ENCODE peak calls at places on chromosome 16, in seven cellular contexts. One of them, this sample, is unnamed.

GRCh38 chr16:31430380-31431052 is 2.4 kb upstream of the COX6A2 start:
- DNase-seq in H9: no peak
- DNase-seq in neuronal stem cell: no peak
- DNase-seq in IMR-90: no peak
- DNase-seq in mesendoderm: no peak
- DNase-seq in trophoblast cell: no peak
- DNase-seq in mesenchymal stem cell: no peak
- DNase-seq in this sample: no peak

GRCh38 chr16:79283578-79283977 is 317.0 kb downstream of the MAF start:
- DNase-seq in mesenchymal stem cell: no peak
- DNase-seq in neuronal stem cell: no peak
- DNase-seq in H9: no peak
- DNase-seq in IMR-90: no peak
- DNase-seq in trophoblast cell: no peak
- DNase-seq in mesendoderm: no peak
- DNase-seq in this sample: no peak

GRCh38 chr16:80554037-80554436 is 13.2 kb downstream of the DYNLRB2 start:
- DNase-seq in mesenchymal stem cell: no peak
- DNase-seq in neuronal stem cell: no peak
- DNase-seq in mesendoderm: no peak
- DNase-seq in trophoblast cell: no peak
- DNase-seq in IMR-90: no peak
- DNase-seq in H9: no peak
- DNase-seq in this sample: no peak

GRCh38 chr16:80806957-80807356 is 2.6 kb upstream of the CDYL2 start:
- DNase-seq in H9: no peak
- DNase-seq in mesenchymal stem cell: peak
- DNase-seq in mesendoderm: no peak
- DNase-seq in trophoblast cell: no peak
- DNase-seq in neuronal stem cell: no peak
- DNase-seq in IMR-90: peak
- DNase-seq in this sample: no peak

GRCh38 chr16:86598607-86599318 is 20.4 kb downstream of the FOXL1 start:
- DNase-seq in H9: no peak
- DNase-seq in trophoblast cell: no peak
- DNase-seq in IMR-90: peak
- DNase-seq in mesendoderm: no peak
- DNase-seq in neuronal stem cell: no peak
- DNase-seq in mesenchymal stem cell: no peak
- DNase-seq in this sample: no peak

GRCh38 chr16:1791943-1792812 is 1.3 kb downstream of the IGFALS start:
- DNase-seq in H9: no peak
- DNase-seq in neuronal stem cell: no peak
- DNase-seq in mesenchymal stem cell: no peak
- DNase-seq in mesendoderm: no peak
- DNase-seq in IMR-90: no peak
- DNase-seq in trophoblast cell: no peak
- DNase-seq in this sample: no peak

GRCh38 chr16:11613381-11614303 is 26.9 kb upstream of the LITAF start:
- DNase-seq in neuronal stem cell: no peak
- DNase-seq in mesenchymal stem cell: peak
- DNase-seq in H9: no peak
- DNase-seq in trophoblast cell: peak
- DNase-seq in mesendoderm: no peak
- DNase-seq in IMR-90: no peak
- DNase-seq in this sample: no peak

GRCh38 chr16:81797443-81797842 is 18.4 kb downstream of the PLCG2 start:
- DNase-seq in mesendoderm: no peak
- DNase-seq in H9: no peak
- DNase-seq in neuronal stem cell: no peak
- DNase-seq in mesenchymal stem cell: no peak
- DNase-seq in IMR-90: no peak
- DNase-seq in trophoblast cell: no peak
- DNase-seq in this sample: no peak

GRCh38 chr16:65524997-65525396 is 403.1 kb upstream of the CDH11 start:
- DNase-seq in IMR-90: peak
- DNase-seq in mesendoderm: no peak
- DNase-seq in H9: no peak
- DNase-seq in mesenchymal stem cell: peak
- DNase-seq in trophoblast cell: no peak
- DNase-seq in neuronal stem cell: no peak
- DNase-seq in this sample: no peak

GRCh38 chr16:85557083-85557975 is 55.8 kb upstream of the GSE1 start:
- DNase-seq in H9: no peak
- DNase-seq in neuronal stem cell: no peak
- DNase-seq in mesenchymal stem cell: peak
- DNase-seq in mesendoderm: no peak
- DNase-seq in IMR-90: no peak
- DNase-seq in trophoblast cell: no peak
- DNase-seq in this sample: no peak

GRCh38 chr16:23119570-23119969 is 29.7 kb downstream of the USP31 start:
- DNase-seq in mesendoderm: no peak
- DNase-seq in H9: no peak
- DNase-seq in mesenchymal stem cell: peak
- DNase-seq in neuronal stem cell: no peak
- DNase-seq in IMR-90: peak
- DNase-seq in trophoblast cell: peak
- DNase-seq in this sample: no peak

GRCh38 chr16:4388275-4389021 is 16.8 kb downstream of the VASN start:
- DNase-seq in mesenchymal stem cell: no peak
- DNase-seq in trophoblast cell: peak
- DNase-seq in neuronal stem cell: no peak
- DNase-seq in mesendoderm: peak
- DNase-seq in H9: no peak
- DNase-seq in IMR-90: no peak
- DNase-seq in this sample: peak

GRCh38 chr16:35296962-35297653 is 1837.7 kb downstream of the TP53TG3F start:
- DNase-seq in mesenchymal stem cell: no peak
- DNase-seq in trophoblast cell: no peak
- DNase-seq in IMR-90: no peak
- DNase-seq in mesendoderm: no peak
- DNase-seq in neuronal stem cell: no peak
- DNase-seq in H9: no peak
- DNase-seq in this sample: no peak

GRCh38 chr16:73058221-73058615 is 10.3 kb upstream of the ZFHX3 start:
- DNase-seq in trophoblast cell: no peak
- DNase-seq in mesendoderm: no peak
- DNase-seq in neuronal stem cell: peak
- DNase-seq in H9: no peak
- DNase-seq in IMR-90: no peak
- DNase-seq in mesenchymal stem cell: peak
- DNase-seq in this sample: no peak

GRCh38 chr16:84786605-84787302 is 33.0 kb upstream of the CRISPLD2 start:
- DNase-seq in H9: no peak
- DNase-seq in trophoblast cell: no peak
- DNase-seq in neuronal stem cell: no peak
- DNase-seq in IMR-90: no peak
- DNase-seq in mesendoderm: no peak
- DNase-seq in mesenchymal stem cell: no peak
- DNase-seq in this sample: no peak

GRCh38 chr16:26491962-26492361 is 574.8 kb upstream of the C16orf82 start:
- DNase-seq in H9: no peak
- DNase-seq in trophoblast cell: no peak
- DNase-seq in mesenchymal stem cell: no peak
- DNase-seq in neuronal stem cell: no peak
- DNase-seq in IMR-90: no peak
- DNase-seq in mesendoderm: no peak
- DNase-seq in this sample: no peak
- H3K18ac ChIP-seq in H9: no peak
- H3K18ac ChIP-seq in trophoblast cell: no peak
- H3K18ac ChIP-seq in mesenchymal stem cell: no peak
- H3K18ac ChIP-seq in neuronal stem cell: no peak
- H3K18ac ChIP-seq in IMR-90: no peak
- H3K18ac ChIP-seq in mesendoderm: no peak
- H3K18ac ChIP-seq in this sample: no peak

DNA sequence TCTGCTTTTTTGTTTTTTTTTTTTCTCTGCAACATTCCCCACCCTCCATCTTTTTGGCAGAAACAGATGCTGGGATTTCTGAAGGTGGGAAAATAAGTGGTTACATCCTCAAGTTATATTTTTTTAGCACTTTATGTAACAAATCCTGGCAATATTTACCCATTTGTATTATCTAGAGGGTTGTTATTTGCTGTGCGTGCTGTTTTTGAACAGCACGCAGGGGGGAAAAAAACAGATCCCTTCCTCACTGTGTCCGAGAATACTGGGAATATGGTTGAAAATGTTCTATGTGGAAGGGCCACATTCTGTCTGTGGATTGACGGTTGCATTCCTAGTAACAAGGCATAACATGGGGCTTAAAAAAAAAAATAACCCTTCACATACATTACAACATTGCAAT is 394.8 kb downstream of the SHISA9 start:
- DNase-seq in H9: no peak
- DNase-seq in mesendoderm: no peak
- DNase-seq in mesenchymal stem cell: no peak
- DNase-seq in neuronal stem cell: no peak
- DNase-seq in IMR-90: no peak
- DNase-seq in trophoblast cell: no peak
- DNase-seq in this sample: no peak
- H3K18ac ChIP-seq in H9: no peak
- H3K18ac ChIP-seq in mesendoderm: no peak
- H3K18ac ChIP-seq in mesenchymal stem cell: no peak
- H3K18ac ChIP-seq in neuronal stem cell: no peak
- H3K18ac ChIP-seq in IMR-90: no peak
- H3K18ac ChIP-seq in trophoblast cell: no peak
- H3K18ac ChIP-seq in this sample: no peak

DNA sequence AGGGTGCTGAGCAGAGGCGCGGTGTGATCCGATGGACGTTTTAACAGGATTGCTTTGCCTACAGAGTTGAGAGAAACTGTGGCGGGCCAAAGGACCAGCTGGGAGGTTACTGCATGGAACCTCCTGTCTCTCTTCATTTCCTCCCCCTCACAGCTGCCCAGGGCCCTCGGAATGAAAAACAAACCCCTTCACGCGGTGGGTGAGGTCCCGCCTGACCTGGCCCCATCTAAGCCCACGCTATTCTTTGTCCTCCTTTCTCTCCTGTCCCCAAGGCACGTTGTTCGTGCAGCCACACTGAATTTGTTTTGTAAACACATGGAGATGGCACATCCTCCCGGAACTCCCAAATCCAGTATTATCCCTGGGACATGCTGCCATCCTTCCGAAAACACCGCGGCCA is 302.2 kb downstream of the ABCC12 start:
- DNase-seq in IMR-90: no peak
- DNase-seq in H9: no peak
- DNase-seq in neuronal stem cell: no peak
- DNase-seq in mesenchymal stem cell: no peak
- DNase-seq in trophoblast cell: no peak
- DNase-seq in mesendoderm: no peak
- DNase-seq in this sample: no peak
- H3K18ac ChIP-seq in IMR-90: no peak
- H3K18ac ChIP-seq in H9: no peak
- H3K18ac ChIP-seq in neuronal stem cell: no peak
- H3K18ac ChIP-seq in mesenchymal stem cell: no peak
- H3K18ac ChIP-seq in trophoblast cell: no peak
- H3K18ac ChIP-seq in mesendoderm: no peak
- H3K18ac ChIP-seq in this sample: no peak

GRCh38 chr16:71179569-71179968 is 51.0 kb downstream of the HYDIN start:
- DNase-seq in neuronal stem cell: no peak
- DNase-seq in trophoblast cell: no peak
- DNase-seq in mesenchymal stem cell: no peak
- DNase-seq in H9: no peak
- DNase-seq in IMR-90: no peak
- DNase-seq in mesendoderm: no peak
- DNase-seq in this sample: no peak
- H3K18ac ChIP-seq in neuronal stem cell: no peak
- H3K18ac ChIP-seq in trophoblast cell: no peak
- H3K18ac ChIP-seq in mesenchymal stem cell: no peak
- H3K18ac ChIP-seq in H9: no peak
- H3K18ac ChIP-seq in IMR-90: no peak
- H3K18ac ChIP-seq in mesendoderm: no peak
- H3K18ac ChIP-seq in this sample: no peak

DNA sequence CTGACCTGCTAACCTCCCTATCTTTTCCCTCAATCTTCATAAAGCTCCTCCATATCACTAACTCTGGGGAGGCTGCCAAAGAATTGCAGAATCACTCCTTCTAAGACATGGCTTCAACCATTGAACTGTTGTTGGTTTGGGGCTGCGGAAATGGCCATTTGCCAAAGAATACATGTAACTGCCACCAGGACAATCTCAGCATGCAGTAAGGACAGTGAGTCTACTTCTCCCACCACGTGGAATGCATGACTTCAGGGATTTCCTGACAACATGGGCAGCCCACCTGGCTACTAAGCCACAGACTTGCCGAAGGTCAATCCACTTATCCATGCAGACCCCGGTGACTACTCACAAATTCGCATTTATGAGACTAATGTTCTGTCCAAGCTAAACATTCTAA is 104.3 kb upstream of the NUDT7 start:
- DNase-seq in IMR-90: no peak
- DNase-seq in neuronal stem cell: no peak
- DNase-seq in mesenchymal stem cell: no peak
- DNase-seq in trophoblast cell: no peak
- DNase-seq in H9: no peak
- DNase-seq in mesendoderm: peak
- DNase-seq in this sample: no peak
- H3K18ac ChIP-seq in IMR-90: no peak
- H3K18ac ChIP-seq in neuronal stem cell: no peak
- H3K18ac ChIP-seq in mesenchymal stem cell: no peak
- H3K18ac ChIP-seq in trophoblast cell: no peak
- H3K18ac ChIP-seq in H9: no peak
- H3K18ac ChIP-seq in mesendoderm: no peak
- H3K18ac ChIP-seq in this sample: no peak

GRCh38 chr16:77896357-77896972 is 108.1 kb downstream of the VAT1L start:
- DNase-seq in H9: no peak
- DNase-seq in mesenchymal stem cell: peak
- DNase-seq in IMR-90: no peak
- DNase-seq in neuronal stem cell: no peak
- DNase-seq in mesendoderm: peak
- DNase-seq in trophoblast cell: no peak
- DNase-seq in this sample: no peak
- H3K18ac ChIP-seq in H9: no peak
- H3K18ac ChIP-seq in mesenchymal stem cell: peak
- H3K18ac ChIP-seq in IMR-90: peak
- H3K18ac ChIP-seq in neuronal stem cell: no peak
- H3K18ac ChIP-seq in mesendoderm: no peak
- H3K18ac ChIP-seq in trophoblast cell: no peak
- H3K18ac ChIP-seq in this sample: no peak